ENCODE peak calls at places on chromosomes 13 and 19, in ten cellular contexts. A is Peyer's patch; J is fibroblast of lung; P is cardiac muscle cell; D is left ventricle myocardium inferior; E is aorta; M is ovary; R is mammary epithelial cell; W is CD8-positive, alpha-beta T cell; Q is body of pancreas. Y is an unnamed sample. For H3K4me1, the result is how much of the 10 kb centered on the place peaks cover.

GRCh38 chr19:36041831-36042230 is 9.2 kb upstream of the CLIP3 start:
- DNase-seq in A (no peak), J (peak), P (peak), D (no peak), E (no peak), M (no peak), R (peak), W (no peak), Q (no peak), Y (no peak)

GRCh38 chr13:90519157-90519556 is 828.3 kb upstream of the MIR17HG start:
- DNase-seq in A (no peak), J (no peak), P (no peak), D (no peak), E (no peak), M (no peak), R (no peak), W (no peak), Q (no peak), Y (no peak)

GRCh38 chr13:48858523-48858922 is 117.2 kb upstream of the FNDC3A start:
- DNase-seq in A (no peak), J (no peak), P (no peak), D (no peak), E (no peak), M (no peak), R (no peak), W (no peak), Q (no peak), Y (no peak)

GRCh38 chr13:38308736-38309135 is 40.9 kb upstream of the UFM1 start:
- DNase-seq in A (no peak), J (peak), P (no peak), D (no peak), E (no peak), M (no peak), R (peak), W (no peak), Q (no peak), Y (no peak)

GRCh38 chr13:89726690-89727435 is 1620.6 kb upstream of the MIR17HG start:
- DNase-seq in A (no peak), J (peak), P (no peak), D (no peak), E (no peak), M (no peak), R (peak), W (no peak), Q (no peak), Y (no peak)

GRCh38 chr19:48556163-48556562 is 4.2 kb downstream of the SULT2B1 start:
- DNase-seq in A (peak), J (peak), P (no peak), D (no peak), E (no peak), M (no peak), R (peak), W (no peak), Q (no peak), Y (no peak)

GRCh38 chr13:27783111-27783510 is 9.2 kb upstream of the GSX1 start:
- DNase-seq in A (no peak), J (peak), P (peak), D (no peak), E (no peak), M (no peak), R (no peak), W (no peak), Q (peak), Y (peak)

GRCh38 chr13:68995972-68996670 is 1111.5 kb upstream of the ATXN8OS start:
- DNase-seq in A (no peak), J (no peak), P (no peak), D (no peak), E (no peak), M (no peak), R (no peak), W (no peak), Q (no peak), Y (no peak)

GRCh38 chr19:29495971-29496441 is 29.8 kb upstream of the VSTM2B start:
- DNase-seq in A (no peak), J (no peak), P (no peak), D (no peak), E (no peak), M (no peak), R (no peak), W (no peak), Q (no peak), Y (no peak)

GRCh38 chr19:38032151-38032550 is 125.1 kb downstream of the SIPA1L3 start:
- DNase-seq in A (no peak), J (peak), P (no peak), D (no peak), E (no peak), M (no peak), R (no peak), W (no peak), Q (no peak), Y (no peak)

GRCh38 chr19:45130888-45131615 is 29.7 kb downstream of the NKPD1 start:
- DNase-seq in A (no peak), J (peak), P (no peak), D (no peak), E (no peak), M (no peak), R (peak), W (no peak), Q (no peak), Y (peak)

GRCh38 chr13:105598551-105598950 is 936.9 kb downstream of the EFNB2 start:
- DNase-seq in A (no peak), J (peak), P (no peak), D (no peak), E (no peak), M (no peak), R (peak), W (no peak), Q (no peak), Y (no peak)

GRCh38 chr19:44212865-44213346 is 574 bp downstream of the ZNF227 start:
- DNase-seq in A (no peak), J (peak), P (no peak), D (no peak), E (no peak), M (peak), R (peak), W (no peak), Q (no peak), Y (no peak)

GRCh38 chr19:13843104-13843921 is 33.6 kb upstream of the NANOS3 start:
- DNase-seq in A (peak), J (peak), P (peak), D (peak), E (peak), M (peak), R (peak), W (no peak), Q (peak), Y (no peak)

GRCh38 chr19:8403820-8404109 is 9.3 kb upstream of the MARCHF2 start:
- DNase-seq in A (no peak), J (no peak), P (no peak), D (no peak), E (no peak), M (no peak), R (no peak), W (no peak), Q (no peak), Y (no peak)

GRCh38 chr13:51794959-51795358 is 9.0 kb downstream of the DHRS12 start:
- DNase-seq in A (no peak), J (no peak), P (no peak), D (no peak), E (no peak), M (no peak), R (no peak), W (no peak), Q (no peak), Y (no peak)

GRCh38 chr19:3045885-3046603 is 16.3 kb downstream of the TLE5 start:
- DNase-seq in A (no peak), J (no peak), P (peak), D (no peak), E (no peak), M (peak), R (no peak), W (no peak), Q (no peak), Y (no peak)

GRCh38 chr13:70339738-70340137 is 231.5 kb upstream of the KLHL1 start:
- DNase-seq in A (no peak), J (no peak), P (peak), D (no peak), E (no peak), M (no peak), R (peak), W (no peak), Q (peak), Y (peak)

GRCh38 chr19:35629332-35629633 is 447 bp downstream of the RBM42 start:
- DNase-seq in A (no peak), J (no peak), P (no peak), D (no peak), E (no peak), M (no peak), R (no peak), W (no peak), Q (no peak), Y (no peak)

GRCh38 chr13:93450226-93450625 is 223.6 kb downstream of the GPC6 start:
- DNase-seq in A (no peak), J (peak), P (no peak), D (no peak), E (no peak), M (no peak), R (peak), W (no peak), Q (no peak), Y (no peak)

GRCh38 chr13:99894835-99895427 is 76.6 kb downstream of the ZIC5 start:
- DNase-seq in A (no peak), J (no peak), P (no peak), D (no peak), E (no peak), M (no peak), R (no peak), W (no peak), Q (no peak), Y (no peak)

GRCh38 chr13:20057963-20058362 is 99.4 kb downstream of the ZMYM2 start:
- DNase-seq in A (no peak), J (no peak), P (no peak), D (no peak), E (no peak), M (no peak), R (no peak), W (no peak), Q (no peak), Y (no peak)

GRCh38 chr19:49854861-49855263 is 3.9 kb downstream of the PTOV1 start:
- DNase-seq in A (peak), J (no peak), P (no peak), D (no peak), E (no peak), M (no peak), R (no peak), W (no peak), Q (no peak), Y (no peak)

GRCh38 chr19:35380450-35381124 is 9.7 kb downstream of the GPR42 start:
- DNase-seq in A (no peak), J (no peak), P (peak), D (no peak), E (no peak), M (no peak), R (no peak), W (no peak), Q (no peak), Y (no peak)

GRCh38 chr13:102769679-102770078 is 3.9 kb downstream of the TEX30 start:
- DNase-seq in A (no peak), J (no peak), P (no peak), D (no peak), E (no peak), M (no peak), R (peak), W (no peak), Q (no peak), Y (no peak)

GRCh38 chr13:112172641-112173171 is 105.8 kb downstream of the SOX1 start:
- DNase-seq in A (no peak), J (no peak), P (no peak), D (no peak), E (no peak), M (no peak), R (no peak), W (no peak), Q (no peak), Y (no peak)

GRCh38 chr19:57437931-57438330 is 2.8 kb downstream of the ZNF749 start:
- DNase-seq in A (no peak), J (no peak), P (no peak), D (no peak), E (no peak), M (no peak), R (no peak), W (no peak), Q (no peak), Y (no peak)

GRCh38 chr13:113969311-113969972 is 4.4 kb downstream of the C13orf46 start:
- DNase-seq in A (peak), J (no peak), P (no peak), D (peak), E (peak), M (no peak), R (no peak), W (no peak), Q (no peak), Y (no peak)

GRCh38 chr13:113971471-113972231 is 2.2 kb downstream of the C13orf46 start:
- DNase-seq in A (no peak), J (no peak), P (no peak), D (peak), E (peak), M (no peak), R (no peak), W (no peak), Q (no peak), Y (no peak)

GRCh38 chr13:113969973-113970611 is 3.8 kb downstream of the C13orf46 start:
- DNase-seq in A (peak), J (no peak), P (no peak), D (peak), E (peak), M (no peak), R (peak), W (no peak), Q (peak), Y (no peak)

GRCh38 chr13:113972451-113973217 is 1.2 kb downstream of the C13orf46 start:
- DNase-seq in A (no peak), J (no peak), P (no peak), D (no peak), E (peak), M (no peak), R (no peak), W (no peak), Q (no peak), Y (no peak)

DNA sequence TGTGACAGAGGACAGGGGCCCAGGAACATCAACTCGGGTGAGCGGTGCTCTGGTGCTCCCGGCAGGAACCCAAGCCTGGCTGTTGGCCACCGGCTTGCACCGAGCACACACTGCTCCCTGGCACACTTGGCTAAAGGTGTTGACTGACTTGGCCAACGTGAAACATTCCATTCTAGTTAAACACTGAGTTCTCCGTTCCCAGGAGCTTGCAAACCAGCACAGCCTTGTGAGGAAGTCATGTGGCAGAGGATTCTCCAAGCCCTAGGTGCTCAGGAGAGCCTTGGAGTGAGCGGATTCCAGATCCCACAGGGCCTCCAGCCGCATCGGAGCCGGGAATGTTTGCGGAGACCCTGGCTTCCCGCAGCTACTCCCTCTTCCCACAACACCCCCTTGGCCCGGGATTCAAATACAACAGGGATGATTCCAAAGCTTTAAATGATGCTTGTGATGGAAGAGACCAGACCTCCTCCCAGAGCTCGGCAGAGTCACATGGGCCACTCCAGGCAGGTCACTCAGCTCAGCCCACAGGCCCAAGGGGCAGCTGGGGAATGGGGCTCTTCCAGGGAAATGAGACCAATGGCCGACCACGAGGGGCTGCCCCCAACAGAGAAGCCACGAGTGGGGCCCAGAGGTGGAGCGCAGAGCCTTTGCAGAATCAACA is 2.9 kb downstream of the C13orf46 start:
- DNase-seq in A (no peak), J (peak), P (no peak), D (peak), E (peak), M (no peak), R (peak), W (no peak), Q (peak), Y (no peak)
- H3K4me1 ChIP-seq in A (under half), J (under half), P (under half), D (under half), E (under half), M (under half), R (under half), W (under half), Q (half or more), Y (under half)

GRCh38 chr13:33204130-33204927 is 81.2 kb downstream of the STARD13 start:
- DNase-seq in A (no peak), J (peak), P (no peak), D (peak), E (peak), M (peak), R (no peak), W (no peak), Q (peak), Y (peak)
- H3K27ac ChIP-seq in A (peak), J (peak), P (no peak), D (peak), E (peak), M (no peak), R (no peak), W (no peak), Q (peak), Y (peak)

GRCh38 chr19:15248106-15248505 is 15.9 kb upstream of the EPHX3 start:
- DNase-seq in A (no peak), J (no peak), P (no peak), D (no peak), E (peak), M (no peak), R (no peak), W (no peak), Q (no peak), Y (no peak)
- H3K4me1 ChIP-seq in A (half or more), J (half or more), P (under half), D (half or more), E (under half), M (under half), R (under half), W (under half), Q (half or more), Y (half or more)

DNA sequence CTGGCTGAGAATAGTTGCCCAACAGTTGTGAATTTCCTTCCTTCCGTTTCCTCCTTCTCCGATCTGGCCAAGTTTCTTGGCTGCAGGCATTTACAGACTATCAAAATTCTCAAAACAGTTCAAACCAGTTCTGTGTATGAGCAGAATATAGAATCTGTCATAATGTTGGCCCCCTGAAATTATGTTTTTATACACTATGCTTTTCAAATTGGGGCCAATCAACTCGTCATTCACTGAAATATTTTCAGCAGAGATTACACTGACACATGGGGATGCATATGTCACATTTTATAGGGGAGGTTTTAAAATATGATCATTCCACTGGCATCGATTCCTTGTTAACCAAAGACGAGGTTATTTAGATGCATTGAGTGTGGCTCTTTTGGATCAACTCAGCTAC is 284.3 kb upstream of the TMTC4 start:
- DNase-seq in A (no peak), J (no peak), P (no peak), D (no peak), E (no peak), M (no peak), R (no peak), W (no peak), Q (no peak), Y (no peak)
- H3K27ac ChIP-seq in A (no peak), J (no peak), P (no peak), D (no peak), E (no peak), M (no peak), R (no peak), W (no peak), Q (no peak), Y (no peak)

GRCh38 chr13:110542311-110542796 is 19.2 kb downstream of the RAB20 start:
- DNase-seq in A (no peak), J (no peak), P (no peak), D (no peak), E (no peak), M (no peak), R (no peak), W (no peak), Q (no peak), Y (no peak)
- H3K4me1 ChIP-seq in A (half or more), J (under half), P (under half), D (half or more), E (under half), M (under half), R (under half), W (under half), Q (half or more), Y (under half)

GRCh38 chr19:53768401-53768800 is 55.7 kb downstream of the NLRP12 start:
- DNase-seq in A (peak), J (no peak), P (no peak), D (no peak), E (no peak), M (no peak), R (no peak), W (no peak), Q (no peak), Y (no peak)
- H3K27ac ChIP-seq in A (no peak), J (no peak), P (no peak), D (no peak), E (no peak), M (no peak), R (no peak), W (no peak), Q (no peak), Y (no peak)

Y was measured in testis.